ENCODE peak calls at places on chromosomes 5 and 9, in six cellular contexts. C, S, I, G, N and Z are unnamed samples.
A peak's percentile ranks its signal among the peaks of the same experiment; 100 is the strongest.

GRCh38 chr9:133188006-133188842 is 20.8 kb downstream of the OBP2B start:
- DNase-seq in C (no peak), S (no peak), I (peak; percentile 15), G (no peak), N (no peak), Z (peak; percentile 73)

GRCh38 chr5:41264019-41264418 is 50.7 kb upstream of the C6 start:
- DNase-seq in C (no peak), S (no peak), I (no peak), G (no peak), N (no peak), Z (no peak)

GRCh38 chr9:18778846-18779245 is 254.2 kb downstream of the SAXO1 start:
- DNase-seq in C (no peak), S (no peak), I (no peak), G (no peak), N (no peak), Z (no peak)

GRCh38 chr5:98474802-98475201 is 298.7 kb upstream of the RGMB start:
- DNase-seq in C (no peak), S (no peak), I (no peak), G (no peak), N (no peak), Z (no peak)

GRCh38 chr5:6728011-6728794 is 15.0 kb downstream of the TENT4A start:
- DNase-seq in C (no peak), S (no peak), I (no peak), G (no peak), N (no peak), Z (no peak)

GRCh38 chr5:97471951-97472350 is 288.9 kb upstream of the RIOK2 start:
- DNase-seq in C (no peak), S (no peak), I (no peak), G (no peak), N (no peak), Z (no peak)

GRCh38 chr5:116013207-116013777 is 19.0 kb upstream of the ARL14EPL start:
- DNase-seq in C (no peak), S (no peak), I (no peak), G (no peak), N (no peak), Z (no peak)

GRCh38 chr9:124781967-124782660 is 5.2 kb downstream of the OLFML2A start:
- DNase-seq in C (no peak), S (no peak), I (no peak), G (no peak), N (no peak), Z (peak; percentile 17)

GRCh38 chr5:1402611-1403255 is 42.5 kb downstream of the SLC6A3 start:
- DNase-seq in C (no peak), S (no peak), I (no peak), G (no peak), N (no peak), Z (no peak)

GRCh38 chr5:93054424-93055165 is 526.4 kb downstream of the NR2F1-AS1 start:
- DNase-seq in C (no peak), S (no peak), I (no peak), G (no peak), N (no peak), Z (no peak)

GRCh38 chr5:64625678-64626077 is 64.6 kb upstream of the SHISAL2B start:
- DNase-seq in C (no peak), S (peak; percentile 38), I (no peak), G (no peak), N (no peak), Z (no peak)

GRCh38 chr9:106286249-106286648 is 576.7 kb upstream of the ZNF462 start:
- DNase-seq in C (no peak), S (peak; percentile 55), I (peak; percentile 63), G (no peak), N (no peak), Z (peak; percentile 20)

GRCh38 chr5:150398432-150399157 is 14.1 kb downstream of the CD74 start:
- DNase-seq in C (no peak), S (no peak), I (no peak), G (no peak), N (no peak), Z (no peak)

GRCh38 chr5:174479325-174479724 is 245.1 kb upstream of the MSX2 start:
- DNase-seq in C (no peak), S (no peak), I (no peak), G (no peak), N (no peak), Z (no peak)

GRCh38 chr5:17228833-17229291 is 11.4 kb downstream of the BASP1 start:
- DNase-seq in C (no peak), S (peak; percentile 79), I (no peak), G (no peak), N (no peak), Z (no peak)

GRCh38 chr9:121376214-121376830 is 6.3 kb upstream of the STOM start:
- DNase-seq in C (no peak), S (peak; percentile 44), I (no peak), G (no peak), N (no peak), Z (no peak)

GRCh38 chr5:74865799-74866652 is at the start of gene FAM169A:
- DNase-seq in C (peak; percentile 47), S (peak; percentile 19), I (no peak), G (peak; percentile 75), N (peak; percentile 42), Z (peak; percentile 76)

GRCh38 chr9:626591-626990 is 214.9 kb upstream of the DMRT1 start:
- DNase-seq in C (no peak), S (no peak), I (no peak), G (no peak), N (no peak), Z (no peak)

GRCh38 chr9:4742246-4742645 is 1.2 kb upstream of the AK3 start:
- DNase-seq in C (no peak), S (peak; percentile 7), I (no peak), G (peak; percentile 21), N (no peak), Z (no peak)

GRCh38 chr5:149005077-149005892 is 57.6 kb downstream of the SH3TC2 start:
- DNase-seq in C (no peak), S (no peak), I (no peak), G (no peak), N (no peak), Z (no peak)

GRCh38 chr5:42994285-42995151 is 45.6 kb downstream of the ANXA2R start:
- DNase-seq in C (no peak), S (peak; percentile 97), I (no peak), G (peak; percentile 22), N (peak; percentile 89), Z (no peak)

GRCh38 chr9:27865031-27865438 is 291.8 kb upstream of the C9orf72 start:
- DNase-seq in C (no peak), S (peak; percentile 47), I (peak; percentile 39), G (no peak), N (no peak), Z (no peak)

GRCh38 chr9:112033237-112034215 is 136.9 kb downstream of the UGCG start:
- DNase-seq in C (no peak), S (no peak), I (no peak), G (no peak), N (no peak), Z (no peak)

GRCh38 chr9:116287721-116288120 is 134.1 kb downstream of the PAPPA start:
- DNase-seq in C (no peak), S (peak; percentile 60), I (no peak), G (no peak), N (no peak), Z (no peak)

GRCh38 chr9:123486431-123486830 is 130.4 kb downstream of the CRB2 start:
- DNase-seq in C (no peak), S (no peak), I (no peak), G (no peak), N (no peak), Z (no peak)

GRCh38 chr5:141753971-141754713 is 72.1 kb upstream of the ARAP3 start:
- DNase-seq in C (no peak), S (peak; percentile 41), I (no peak), G (no peak), N (peak; percentile 32), Z (peak; percentile 47)

GRCh38 chr5:95723632-95724369 is 7.3 kb upstream of the RHOBTB3 start:
- DNase-seq in C (no peak), S (no peak), I (no peak), G (no peak), N (no peak), Z (no peak)

GRCh38 chr5:53429706-53430105 is 50.7 kb upstream of the FST start:
- DNase-seq in C (no peak), S (peak; percentile 46), I (no peak), G (no peak), N (no peak), Z (no peak)

GRCh38 chr9:76404401-76404800 is 10.2 kb upstream of the RFK start:
- DNase-seq in C (no peak), S (no peak), I (no peak), G (no peak), N (no peak), Z (no peak)

GRCh38 chr9:18438300-18438925 is 35.5 kb upstream of the ADAMTSL1 start:
- DNase-seq in C (peak; percentile 16), S (peak; percentile 66), I (peak; percentile 31), G (peak; percentile 11), N (peak; percentile 20), Z (no peak)